ENCODE peak calls at places on chromosomes 16 and 17, in ten cellular contexts. P is lower leg skin, Y is GM23338, G is mammary epithelial cell, S is A549, V is prostate gland, R is mesendoderm, H is neural progenitor cell, A is left ventricle myocardium inferior, U is AG04449. E is an unnamed sample.

GRCh38 chr16:51569204-51569911 is 418.3 kb upstream of the SALL1 start:
- DNase-seq in S (no peak), A (no peak), P (no peak), Y (no peak), V (no peak), R (no peak), G (peak; percentile 89), U (no peak), H (no peak), E (no peak)

GRCh38 chr17:20127660-20128413 is 118.7 kb downstream of the SPECC1 start:
- DNase-seq in A (no peak), H (no peak), S (peak; percentile 19), V (no peak), U (peak; percentile 24), P (no peak), G (peak; percentile 9), Y (no peak), R (no peak), E (no peak)

GRCh38 chr17:17028059-17028877 is 14.0 kb upstream of the MPRIP start:
- DNase-seq in Y (peak; percentile 69), S (peak; percentile 100), U (no peak), V (peak; percentile 54), P (peak; percentile 94), H (peak; percentile 89), R (peak; percentile 93), G (peak; percentile 99), A (peak; percentile 77), E (peak; percentile 49)

GRCh38 chr17:47427985-47428384 is 102.9 kb upstream of the NPEPPS start:
- DNase-seq in U (no peak), V (no peak), P (no peak), R (no peak), G (no peak), A (no peak), Y (no peak), S (peak; percentile 21), H (no peak), E (no peak)

GRCh38 chr16:81841709-81842108 is 62.6 kb downstream of the PLCG2 start:
- DNase-seq in S (no peak), A (no peak), U (no peak), G (no peak), V (no peak), R (no peak), P (no peak), H (no peak), Y (no peak), E (no peak)

GRCh38 chr16:24471616-24472015 is 67.8 kb upstream of the RBBP6 start:
- DNase-seq in Y (no peak), R (no peak), S (no peak), H (peak; percentile 22), V (no peak), P (peak; percentile 64), A (no peak), G (no peak), U (no peak), E (no peak)

GRCh38 chr17:2253362-2253761 is 50.2 kb downstream of the SMG6 start:
- DNase-seq in S (no peak), R (no peak), Y (no peak), U (no peak), G (no peak), P (no peak), H (no peak), A (no peak), V (no peak), E (no peak)

GRCh38 chr17:80782536-80783427 is 208.9 kb upstream of the CHMP6 start:
- DNase-seq in Y (no peak), S (peak; percentile 46), R (peak; percentile 65), U (no peak), P (peak; percentile 76), H (no peak), G (no peak), A (no peak), V (no peak), E (no peak)

GRCh38 chr17:41415833-41416335 is 8.5 kb downstream of the KRT37 start:
- DNase-seq in U (no peak), P (no peak), S (no peak), H (no peak), G (no peak), V (no peak), R (peak; percentile 37), Y (no peak), A (no peak), E (no peak)

GRCh38 chr16:21593530-21594289 is 5.7 kb upstream of the METTL9 start:
- DNase-seq in A (no peak), U (no peak), H (no peak), P (no peak), S (no peak), R (no peak), G (no peak), V (no peak), Y (no peak), E (no peak)

GRCh38 chr17:3502466-3502865 is 26.7 kb downstream of the ASPA start:
- DNase-seq in R (no peak), G (no peak), U (no peak), V (no peak), Y (no peak), P (no peak), A (no peak), S (no peak), H (no peak), E (no peak)

GRCh38 chr17:57672205-57672632 is 72.9 kb downstream of the CCDC182 start:
- DNase-seq in V (peak; percentile 21), R (no peak), Y (no peak), U (peak; percentile 47), G (peak; percentile 93), H (no peak), P (peak; percentile 54), S (no peak), A (no peak), E (peak; percentile 36)

GRCh38 chr17:57670769-57671545 is 74.1 kb downstream of the CCDC182 start:
- DNase-seq in S (no peak), R (no peak), A (no peak), H (no peak), V (no peak), U (no peak), Y (no peak), G (peak; percentile 14), P (peak; percentile 56), E (no peak)

GRCh38 chr17:57669671-57670529 is 75.2 kb downstream of the CCDC182 start:
- DNase-seq in R (no peak), Y (no peak), G (no peak), U (no peak), P (peak; percentile 79), S (no peak), A (no peak), H (no peak), V (no peak), E (no peak)

GRCh38 chr17:57672971-57673370 is 72.1 kb downstream of the CCDC182 start:
- DNase-seq in G (peak; percentile 10), R (no peak), S (no peak), P (peak; percentile 21), H (no peak), V (no peak), U (no peak), A (no peak), Y (no peak), E (no peak)

GRCh38 chr17:57671546-57672204 is 73.4 kb downstream of the CCDC182 start:
- DNase-seq in U (no peak), Y (peak; percentile 95), S (peak; percentile 81), H (peak; percentile 91), G (no peak), V (peak; percentile 70), P (peak; percentile 92), A (peak; percentile 73), R (peak; percentile 86), E (peak; percentile 25)
- H3K4me3 ChIP-seq in U (no peak overlapping the region), Y (no peak overlapping the region), S (no peak overlapping the region), H (no peak overlapping the region), G (no peak overlapping the region), V (no peak overlapping the region), P (no peak overlapping the region), A (no peak overlapping the region), R (no peak overlapping the region), E (no peak overlapping the region)

DNA sequence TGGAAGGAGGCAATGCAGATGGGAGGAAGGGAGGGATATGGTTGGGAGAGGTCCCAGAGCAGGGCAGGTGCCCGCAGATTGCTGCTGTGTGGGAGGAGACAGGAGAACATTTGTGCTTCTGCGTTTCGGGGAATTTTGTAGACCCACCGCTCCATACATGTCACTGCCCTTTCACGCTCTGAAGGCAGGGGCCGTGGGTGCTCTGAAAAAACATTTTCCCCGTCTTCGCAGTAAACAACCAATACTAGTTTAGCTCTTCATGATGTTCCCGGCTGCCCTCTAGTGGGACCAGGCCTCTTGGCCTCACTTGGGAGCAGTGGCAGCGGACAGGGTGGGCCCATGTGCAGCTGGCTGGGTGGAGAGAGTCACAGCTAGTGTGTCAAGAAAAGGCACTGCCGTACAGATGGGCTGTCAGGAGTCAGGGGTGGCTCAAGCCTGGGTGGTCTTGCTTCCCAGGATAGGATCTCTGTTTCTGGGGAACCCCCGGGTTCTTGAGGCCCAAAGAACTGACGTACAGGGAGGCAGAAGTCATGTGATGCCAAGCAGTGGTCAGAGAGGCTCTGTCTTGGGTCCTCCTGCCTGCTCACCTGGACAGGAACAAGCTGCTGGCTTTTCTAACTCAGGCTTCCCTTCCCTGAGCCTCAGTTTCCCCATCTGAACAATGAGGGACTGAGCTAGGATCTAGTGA is 46.5 kb upstream of the CPNE2 start:
- DNase-seq in R (peak; percentile 73), A (peak; percentile 74), Y (peak; percentile 84), U (no peak), G (no peak), P (peak; percentile 94), H (peak; percentile 82), S (peak; percentile 48), V (peak; percentile 50), E (no peak)
- H3K4me3 ChIP-seq in R (no peak overlapping the region), A (peak overlapping the region; percentile 22), Y (peak overlapping the region; percentile 28), U (no peak overlapping the region), G (no peak overlapping the region), P (no peak overlapping the region), H (no peak overlapping the region), S (no peak overlapping the region), V (no peak overlapping the region), E (no peak overlapping the region)

DNA sequence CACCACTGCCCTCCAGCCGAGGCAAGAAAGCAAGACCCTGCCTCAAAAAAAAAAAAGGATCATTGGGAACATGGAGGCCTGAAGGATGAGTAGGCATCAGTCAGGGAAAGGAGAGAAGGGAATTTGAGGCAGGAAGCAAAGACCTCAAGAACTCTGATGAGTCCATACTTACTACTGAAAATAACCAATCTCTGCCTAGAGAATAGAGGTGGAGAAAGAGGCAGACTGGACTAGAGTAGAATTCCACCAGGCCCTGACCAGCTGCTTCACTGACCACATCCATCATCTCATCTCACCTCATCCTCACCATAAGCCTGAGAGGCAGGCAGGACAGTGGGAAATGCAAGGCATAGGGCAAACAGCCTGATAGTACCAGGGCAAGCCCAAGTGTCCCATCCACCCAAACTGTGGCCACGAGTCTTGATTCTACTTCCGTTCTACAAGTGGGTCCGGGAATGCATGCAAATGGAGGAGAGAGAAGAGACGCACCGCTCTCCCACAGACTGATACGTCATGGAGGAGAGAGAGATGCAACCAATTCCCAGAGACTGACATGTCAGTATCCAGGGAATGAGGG is 17.1 kb downstream of the ANKRD11 start:
- DNase-seq in Y (no peak), H (no peak), S (no peak), U (no peak), P (no peak), R (no peak), G (no peak), V (no peak), A (no peak), E (no peak)
- H3K4me3 ChIP-seq in Y (no peak overlapping the region), H (no peak overlapping the region), S (no peak overlapping the region), U (no peak overlapping the region), P (no peak overlapping the region), R (no peak overlapping the region), G (no peak overlapping the region), V (no peak overlapping the region), A (no peak overlapping the region), E (no peak overlapping the region)

DNA sequence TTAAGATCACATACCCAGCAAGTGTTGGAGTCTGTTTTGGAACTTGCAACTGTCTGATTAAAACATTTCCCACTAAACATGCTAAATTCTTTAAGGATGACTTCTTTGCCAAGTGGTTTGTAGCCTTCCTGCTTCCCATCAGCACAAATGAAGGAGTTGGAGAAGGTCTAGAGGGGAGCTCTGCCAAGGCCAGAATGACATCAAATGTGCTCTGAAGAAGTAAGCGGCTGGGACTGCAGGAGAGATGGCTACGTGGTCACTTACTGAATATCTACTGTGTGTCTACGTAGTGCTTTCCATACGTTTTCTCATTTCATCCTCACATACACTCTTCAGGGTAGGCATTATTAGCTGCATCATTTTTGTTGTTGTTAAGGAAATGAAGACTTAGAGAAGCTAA is 135.7 kb upstream of the NLRP1 start:
- DNase-seq in R (no peak), A (no peak), H (no peak), V (no peak), U (no peak), Y (no peak), G (no peak), S (no peak), P (no peak), E (no peak)
- H3K4me3 ChIP-seq in R (no peak overlapping the region), A (no peak overlapping the region), H (no peak overlapping the region), V (no peak overlapping the region), U (no peak overlapping the region), Y (no peak overlapping the region), G (no peak overlapping the region), S (no peak overlapping the region), P (no peak overlapping the region), E (no peak overlapping the region)

E was measured in skeletal muscle cell.